ENCODE peak calls at places on chromosomes 4 and X, in five cellular contexts. U, V, S, G and W are unnamed samples.
A peak's percentile ranks its signal among the peaks of the same experiment; 100 is the strongest.

GRCh38 chrX:98338544-98338943 is 1454.8 kb downstream of the RPA4 start:
- DNase-seq in U (no peak), S (no peak), V (no peak), G (no peak), W (no peak)

GRCh38 chr4:76758290-76758882 is 139.6 kb downstream of the SOWAHB start:
- DNase-seq in G (peak; percentile 28), U (no peak), V (peak; percentile 55), S (peak; percentile 53), W (peak; percentile 42)

GRCh38 chr4:24256547-24256946 is 327.8 kb downstream of the DHX15 start:
- DNase-seq in S (no peak), U (no peak), V (no peak), G (no peak), W (no peak)

GRCh38 chr4:150816491-150816890 is 198.6 kb downstream of the LRBA start:
- DNase-seq in S (no peak), V (no peak), G (no peak), U (no peak), W (no peak)

GRCh38 chr4:23290656-23291055 is 597.9 kb downstream of the GBA3 start:
- DNase-seq in V (no peak), S (no peak), U (no peak), G (no peak), W (no peak)

GRCh38 chr4:107058828-107059227 is 22.7 kb upstream of the DKK2 start:
- DNase-seq in S (no peak), U (no peak), G (no peak), V (no peak), W (no peak)

GRCh38 chrX:135625995-135626394 is 87.4 kb upstream of the CT45A1 start:
- DNase-seq in G (peak; percentile 1), V (peak; percentile 39), U (no peak), S (peak; percentile 4), W (peak; percentile 2)

GRCh38 chrX:85964744-85965143 is 82.6 kb downstream of the CHM start:
- DNase-seq in V (no peak), U (no peak), S (no peak), G (no peak), W (no peak)

GRCh38 chrX:84362184-84362838 is 139.9 kb downstream of the HDX start:
- DNase-seq in U (no peak), V (no peak), S (no peak), G (no peak), W (no peak)

GRCh38 chr4:6720202-6720699 is 4.3 kb downstream of the BLOC1S4 start:
- DNase-seq in S (peak; percentile 90), V (peak; percentile 98), U (no peak), G (peak; percentile 62), W (peak; percentile 43)

GRCh38 chr4:98728433-98728832 is 70.0 kb upstream of the TSPAN5 start:
- DNase-seq in S (peak; percentile 70), U (no peak), V (no peak), G (no peak), W (no peak)

GRCh38 chr4:61094854-61095598 is 105.1 kb upstream of the ADGRL3 start:
- DNase-seq in S (no peak), U (no peak), V (no peak), G (no peak), W (no peak)

GRCh38 chr4:173485164-173485563 is 44.9 kb downstream of the HAND2 start:
- DNase-seq in V (no peak), G (no peak), S (no peak), U (no peak), W (no peak)

GRCh38 chr4:65071532-65071931 is 598.8 kb downstream of the EPHA5 start:
- DNase-seq in S (no peak), V (no peak), G (no peak), U (no peak), W (no peak)

GRCh38 chr4:185016946-185017797 is 1.1 kb upstream of the HELT start:
- DNase-seq in U (no peak), G (no peak), V (no peak), S (no peak), W (no peak)

GRCh38 chrX:109270580-109271484 is 211.1 kb downstream of the GUCY2F start:
- DNase-seq in S (no peak), V (no peak), G (no peak), U (peak; percentile 97), W (peak; percentile 13)

GRCh38 chrX:118884552-118885138 is 61.0 kb downstream of the ZCCHC12 start:
- DNase-seq in S (peak; percentile 38), V (no peak), U (no peak), G (peak; percentile 9), W (no peak)

GRCh38 chrX:14864626-14865025 is 8.2 kb downstream of the FANCB start:
- DNase-seq in G (no peak), U (no peak), V (no peak), S (no peak), W (no peak)

GRCh38 chr4:2361366-2362285 is 56.8 kb downstream of the ZFYVE28 start:
- DNase-seq in G (no peak), V (no peak), S (no peak), U (no peak), W (no peak)

GRCh38 chrX:93695981-93696380 is 22.0 kb downstream of the FAM133A start:
- DNase-seq in G (no peak), V (no peak), S (no peak), U (no peak), W (no peak)

GRCh38 chrX:104568304-104568915 is 2.4 kb downstream of the IL1RAPL2 start:
- DNase-seq in V (peak; percentile 41), G (no peak), S (no peak), U (no peak), W (no peak)

GRCh38 chr4:155787113-155787710 is 28.4 kb downstream of the GUCY1B1 start:
- DNase-seq in G (peak; percentile 28), S (no peak), V (no peak), U (peak; percentile 19), W (peak; percentile 44)

GRCh38 chrX:132367314-132367713 is 121.5 kb downstream of the MBNL3 start:
- DNase-seq in U (no peak), G (no peak), V (no peak), S (no peak), W (no peak)

GRCh38 chrX:96929036-96929435 is 45.3 kb downstream of the RPA4 start:
- DNase-seq in U (no peak), V (no peak), G (no peak), S (no peak), W (no peak)

GRCh38 chr4:2354760-2355159 is 63.7 kb downstream of the ZFYVE28 start:
- DNase-seq in S (no peak), G (no peak), U (no peak), V (no peak), W (no peak)

GRCh38 chr4:106715825-106716224 is 320.3 kb downstream of the DKK2 start:
- DNase-seq in U (no peak), V (no peak), S (no peak), G (no peak), W (no peak)

GRCh38 chrX:101550362-101550761 is at the start of gene ARMCX1:
- DNase-seq in S (no peak), G (no peak), V (peak; percentile 53), U (no peak), W (no peak)

GRCh38 chr4:75708218-75708691 is 16.1 kb upstream of the USO1 start:
- DNase-seq in S (no peak), V (peak; percentile 50), U (no peak), G (peak; percentile 43), W (no peak)

GRCh38 chr4:54097152-54097551 is 2.8 kb upstream of the GSX2 start:
- DNase-seq in G (no peak), S (no peak), V (no peak), U (no peak), W (no peak)

GRCh38 chrX:130086414-130087207 is 23.7 kb downstream of the ELF4 start:
- DNase-seq in S (no peak), V (no peak), G (no peak), U (no peak), W (no peak)

GRCh38 chrX:130083656-130084382 is 26.5 kb downstream of the ELF4 start:
- DNase-seq in U (no peak), V (no peak), S (no peak), G (no peak), W (no peak)

GRCh38 chrX:130084651-130085237 is 25.6 kb downstream of the ELF4 start:
- DNase-seq in G (no peak), V (no peak), U (peak; percentile 81), S (peak; percentile 27), W (no peak)

GRCh38 chrX:130083107-130083490 is 27.2 kb downstream of the ELF4 start:
- DNase-seq in G (no peak), U (no peak), S (peak; percentile 49), V (no peak), W (no peak)

DNA sequence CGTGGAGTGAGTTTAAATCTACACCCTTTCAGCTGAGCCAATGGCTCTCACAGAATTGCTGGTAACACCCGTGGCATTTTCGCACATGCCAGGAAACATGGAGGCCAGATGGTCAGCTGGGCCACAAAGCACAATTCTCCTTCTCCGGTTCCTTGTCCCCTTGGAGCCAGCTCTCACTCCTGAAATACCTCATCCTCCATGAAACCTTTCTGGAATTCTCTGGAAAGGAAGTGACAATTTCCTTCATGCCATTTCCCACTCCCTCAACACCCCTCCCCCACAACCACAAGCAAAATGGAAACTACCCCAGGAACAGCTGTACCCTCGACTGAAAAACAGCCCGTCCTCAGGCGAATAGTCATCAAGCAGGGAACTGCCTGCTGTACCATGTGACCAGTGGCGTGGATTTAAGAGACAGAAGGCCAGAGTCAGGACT is 24.7 kb downstream of the ELF4 start:
- DNase-seq in S (no peak), V (no peak), G (no peak), U (no peak), W (no peak)
- TF ChIP-seq SRF in S (no peak), V (no peak), G (no peak), U (no peak), W (no peak)

DNA sequence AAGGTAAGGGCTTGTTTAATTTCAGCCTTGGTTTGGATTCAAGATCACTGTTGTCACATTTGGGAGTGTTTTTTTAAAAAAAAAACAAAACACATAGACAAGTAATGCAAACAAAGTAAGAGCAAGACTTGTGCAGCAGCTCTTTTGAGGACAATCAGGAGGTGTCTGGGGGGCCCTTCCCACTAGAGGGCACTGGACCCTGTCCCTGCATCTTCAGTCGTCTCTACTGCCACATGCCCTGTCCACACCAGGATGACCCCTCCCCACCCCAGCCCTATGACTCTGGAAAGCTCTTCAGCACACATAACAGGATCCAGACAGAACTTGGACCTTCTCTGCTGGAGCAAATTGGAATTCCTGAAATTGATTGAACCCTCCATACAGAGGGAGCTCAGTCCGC is 71.0 kb downstream of the USP46 start:
- DNase-seq in S (peak; percentile 66), V (peak; percentile 70), U (no peak), G (peak; percentile 33), W (peak; percentile 12)
- TF ChIP-seq JUND in S (no peak), V (no peak), U (no peak), G (no peak), W (no peak)

GRCh38 chr4:148634476-148634875 is 192.3 kb upstream of the NR3C2 start:
- DNase-seq in S (no peak), U (no peak), V (no peak), G (no peak), W (no peak)
- TF ChIP-seq RAD21 in S (no peak), U (no peak), V (no peak), G (no peak), W (no peak)

GRCh38 chrX:154460326-154460725 is 2.2 kb downstream of the PLXNA3 start:
- DNase-seq in U (no peak), V (no peak), S (no peak), G (no peak), W (no peak)

GRCh38 chrX:154458954-154459829 is 1.1 kb downstream of the PLXNA3 start:
- DNase-seq in V (no peak), U (no peak), S (no peak), G (no peak), W (no peak)

GRCh38 chrX:154459843-154460242 is 1.8 kb downstream of the PLXNA3 start:
- DNase-seq in S (peak; percentile 45), U (no peak), G (no peak), V (no peak), W (no peak)

GRCh38 chrX:154458116-154458953 is at the start of gene PLXNA3:
- DNase-seq in V (peak; percentile 62), G (no peak), U (no peak), S (peak; percentile 79), W (no peak)

GRCh38 chrX:154457491-154458115 is 478 bp upstream of the PLXNA3 start:
- DNase-seq in G (no peak), S (peak; percentile 83), V (peak; percentile 65), U (no peak), W (no peak)
- TF ChIP-seq SRF in G (no peak), S (no peak), V (no peak), U (no peak), W (no peak)